ENCODE peak calls at places on chromosomes 7 and 10, in ten cellular contexts. L is M059J; G is stimulated activated CD8-positive, alpha-beta memory T cell treated with anti-CD3 and anti-CD28 coated beads, Interleukin-7, amount 100 ng/mL, for 4 hours; A is dorsolateral prefrontal cortex; H is mammary epithelial cell; K is astrocyte of the cerebellum; S is AG08396; V is SHP77; W is heart left ventricle; M is LoVo. B is an unnamed sample.

GRCh38 chr7:108202743-108203142 is 72.6 kb upstream of the LAMB4 start:
- DNase-seq in K (no peak), S (no peak), W (no peak), L (no peak), G (no peak), M (no peak), A (no peak), H (no peak), V (no peak), B (no peak)

GRCh38 chr7:118502235-118502634 is 277.7 kb downstream of the ANKRD7 start:
- DNase-seq in S (no peak), K (no peak), W (no peak), G (no peak), M (no peak), A (no peak), V (no peak), H (no peak), L (no peak), B (no peak)

GRCh38 chr7:71843677-71844076 is 568.5 kb downstream of the CALN1 start:
- DNase-seq in H (no peak), L (no peak), M (no peak), K (no peak), A (no peak), G (no peak), S (no peak), V (no peak), W (no peak), B (no peak)

GRCh38 chr10:11209810-11210141 is 192.1 kb downstream of the CELF2 start:
- DNase-seq in G (no peak), K (no peak), W (no peak), M (no peak), V (no peak), S (no peak), L (no peak), H (no peak), A (no peak), B (peak; percentile 16)

GRCh38 chr10:110087682-110088081 is 79.9 kb downstream of the ADD3 start:
- DNase-seq in L (no peak), H (no peak), W (no peak), G (no peak), V (no peak), M (no peak), S (no peak), K (no peak), A (no peak), B (no peak)

GRCh38 chr10:62626817-62627216 is 177.7 kb upstream of the ADO start:
- DNase-seq in K (no peak), M (no peak), L (peak; percentile 67), A (no peak), V (no peak), H (peak; percentile 43), G (no peak), S (no peak), W (no peak), B (no peak)

GRCh38 chr7:103851357-103851756 is 138.1 kb downstream of the RELN start:
- DNase-seq in S (no peak), V (no peak), M (no peak), L (peak; percentile 15), A (no peak), K (peak; percentile 45), G (no peak), W (no peak), H (peak; percentile 18), B (no peak)

GRCh38 chr7:55148992-55149391 is 130.2 kb downstream of the EGFR start:
- DNase-seq in H (no peak), M (no peak), L (no peak), S (no peak), V (no peak), A (no peak), G (no peak), K (no peak), W (no peak), B (no peak)

GRCh38 chr7:80724249-80724871 is 85.9 kb downstream of the CD36 start:
- DNase-seq in G (no peak), A (no peak), H (no peak), V (no peak), K (peak; percentile 64), M (no peak), L (peak; percentile 69), W (no peak), S (peak; percentile 16), B (no peak)

GRCh38 chr10:5679606-5680005 is 5.0 kb upstream of the TASOR2 start:
- DNase-seq in S (peak; percentile 53), A (no peak), L (peak; percentile 15), M (no peak), V (no peak), G (no peak), W (no peak), H (peak; percentile 46), K (no peak), B (no peak)

GRCh38 chr10:124719213-124719851 is 24.8 kb downstream of the FAM53B start:
- DNase-seq in S (peak; percentile 70), G (no peak), H (peak; percentile 87), W (peak; percentile 83), K (peak; percentile 56), V (no peak), A (peak; percentile 79), M (peak; percentile 81), L (peak; percentile 54), B (peak; percentile 93)

GRCh38 chr10:56068040-56068439 is 293.0 kb downstream of the ZWINT start:
- DNase-seq in K (no peak), S (no peak), A (no peak), W (no peak), H (no peak), V (no peak), L (no peak), M (no peak), G (no peak), B (no peak)

GRCh38 chr10:34494012-34494411 is 321.1 kb downstream of the PARD3 start:
- DNase-seq in S (no peak), H (peak; percentile 79), A (no peak), G (no peak), K (no peak), L (no peak), W (no peak), V (no peak), M (no peak), B (no peak)

GRCh38 chr7:28055161-28055544 is 125.4 kb downstream of the JAZF1 start:
- DNase-seq in S (peak; percentile 16), M (peak; percentile 41), L (peak; percentile 81), G (no peak), A (no peak), K (no peak), V (no peak), W (no peak), H (no peak), B (no peak)

GRCh38 chr7:42170724-42171123 is 66.3 kb downstream of the GLI3 start:
- DNase-seq in S (peak; percentile 13), G (no peak), L (peak; percentile 93), V (no peak), K (peak; percentile 32), A (no peak), W (no peak), H (peak; percentile 93), M (peak; percentile 47), B (no peak)

GRCh38 chr7:100476903-100477870 is 1.8 kb downstream of the TSC22D4 start:
- DNase-seq in W (no peak), V (no peak), K (no peak), M (no peak), S (peak; percentile 55), G (no peak), L (no peak), H (no peak), A (no peak), B (no peak)

B was measured in CD4-positive, CD25-positive, alpha-beta regulatory T cell.